ENCODE peak calls at places on chromosome 10, in four cellular contexts. V, O, C and R are unnamed samples.
A peak's percentile ranks its signal among the peaks of the same experiment; 100 is the strongest.

GRCh38 chr10:57699944-57700343 is 567.8 kb downstream of the IPMK start:
- DNase-seq in V (no peak), O (no peak), C (no peak), R (no peak)

GRCh38 chr10:15879663-15880062 is 19.4 kb upstream of the MINDY3 start:
- DNase-seq in V (no peak), O (no peak), C (no peak), R (no peak)

GRCh38 chr10:5446390-5446926 is 34.1 kb downstream of the NET1 start:
- DNase-seq in V (no peak), O (peak; percentile 92), C (peak; percentile 97), R (peak; percentile 95)

GRCh38 chr10:12481956-12482355 is 132.6 kb downstream of the CAMK1D start:
- DNase-seq in V (no peak), O (no peak), C (no peak), R (no peak)

GRCh38 chr10:114306116-114306973 is 67.3 kb downstream of the VWA2 start:
- DNase-seq in V (peak; percentile 95), O (no peak), C (no peak), R (peak; percentile 79)

GRCh38 chr10:72158174-72158573 is 57.6 kb upstream of the ANAPC16 start:
- DNase-seq in V (no peak), O (no peak), C (no peak), R (no peak)

GRCh38 chr10:3139135-3139910 is 33.3 kb downstream of the PITRM1 start:
- DNase-seq in V (no peak), O (no peak), C (no peak), R (no peak)

GRCh38 chr10:86792768-86793167 is 36.3 kb downstream of the BMPR1A start:
- DNase-seq in V (no peak), O (no peak), C (no peak), R (no peak)

GRCh38 chr10:110863361-110863760 is 8.4 kb upstream of the PDCD4 start:
- DNase-seq in V (no peak), O (no peak), C (no peak), R (no peak)

GRCh38 chr10:88831709-88832108 is 19.9 kb downstream of the ANKRD22 start:
- DNase-seq in V (no peak), O (no peak), C (no peak), R (no peak)

GRCh38 chr10:70430489-70431445 is 10.7 kb downstream of the NODAL start:
- DNase-seq in V (no peak), O (peak; percentile 44), C (peak; percentile 87), R (no peak)

GRCh38 chr10:72332423-72333110 is 22.2 kb downstream of the DNAJB12 start:
- DNase-seq in V (no peak), O (no peak), C (no peak), R (no peak)

GRCh38 chr10:132241496-132241895 is 54.7 kb downstream of the DPYSL4 start:
- DNase-seq in V (no peak), O (no peak), C (no peak), R (no peak)

GRCh38 chr10:72315054-72315453 is 39.7 kb downstream of the DNAJB12 start:
- DNase-seq in V (no peak), O (no peak), C (no peak), R (no peak)

GRCh38 chr10:121098231-121098630 is 247.1 kb downstream of the WDR11 start:
- DNase-seq in V (no peak), O (no peak), C (no peak), R (no peak)

GRCh38 chr10:100888957-100889356 is 23.8 kb upstream of the SLF2 start:
- DNase-seq in V (no peak), O (no peak), C (no peak), R (no peak)

GRCh38 chr10:131453772-131454634 is 142.5 kb upstream of the TCERG1L start:
- DNase-seq in V (no peak), O (peak; percentile 66), C (peak; percentile 45), R (no peak)

GRCh38 chr10:22228943-22229755 is 11.3 kb upstream of the EBLN1 start:
- DNase-seq in V (peak; percentile 46), O (peak; percentile 85), C (peak; percentile 88), R (peak; percentile 61)

GRCh38 chr10:91410638-91411367 is 659 bp downstream of the HECTD2 start:
- DNase-seq in V (no peak), O (no peak), C (peak; percentile 34), R (no peak)

GRCh38 chr10:106560925-106561640 is 603.4 kb downstream of the SORCS1 start:
- DNase-seq in V (no peak), O (no peak), C (no peak), R (no peak)

GRCh38 chr10:73465978-73466709 is 29.7 kb downstream of the PPP3CB start:
- DNase-seq in V (no peak), O (no peak), C (no peak), R (no peak)

GRCh38 chr10:130806426-130806825 is 505.1 kb downstream of the TCERG1L start:
- DNase-seq in V (no peak), O (no peak), C (no peak), R (no peak)

GRCh38 chr10:124367936-124368335 is 50.8 kb downstream of the OAT start:
- DNase-seq in V (no peak), O (no peak), C (no peak), R (no peak)

GRCh38 chr10:112735041-112735690 is 214.9 kb upstream of the TCF7L2 start:
- DNase-seq in V (no peak), O (no peak), C (no peak), R (no peak)

GRCh38 chr10:70109064-70109729 is 23.4 kb downstream of the AIFM2 start:
- DNase-seq in V (no peak), O (no peak), C (no peak), R (no peak)

GRCh38 chr10:15333909-15334649 is 37.0 kb downstream of the FAM171A1 start:
- DNase-seq in V (no peak), O (no peak), C (no peak), R (no peak)

GRCh38 chr10:77249901-77250459 is 387.6 kb downstream of the KCNMA1 start:
- DNase-seq in V (no peak), O (no peak), C (no peak), R (no peak)

GRCh38 chr10:121069061-121069850 is 218.1 kb downstream of the WDR11 start:
- DNase-seq in V (peak; percentile 90), O (no peak), C (no peak), R (no peak)

GRCh38 chr10:35765039-35765662 is 123.1 kb upstream of the FZD8 start:
- DNase-seq in V (no peak), O (no peak), C (peak; percentile 20), R (no peak)

GRCh38 chr10:133067152-133068090 is 20.3 kb upstream of the ADGRA1 start:
- DNase-seq in V (no peak), O (no peak), C (no peak), R (no peak)

GRCh38 chr10:68075550-68076004 is 494 bp upstream of the HERC4 start:
- DNase-seq in V (no peak), O (no peak), C (no peak), R (no peak)
- H3K4me3 ChIP-seq in V (peak overlapping the region; percentile 48), O (peak overlapping the region; percentile 96), C (peak overlapping the region; percentile 72), R (peak overlapping the region; percentile 38)

GRCh38 chr10:104348601-104349000 is 5.0 kb upstream of the CFAP58 start:
- DNase-seq in V (no peak), O (no peak), C (no peak), R (no peak)

GRCh38 chr10:104347295-104348045 is 6.2 kb upstream of the CFAP58 start:
- DNase-seq in V (no peak), O (no peak), C (no peak), R (no peak)

GRCh38 chr10:104350146-104350635 is 3.4 kb upstream of the CFAP58 start:
- DNase-seq in V (no peak), O (no peak), C (no peak), R (no peak)

GRCh38 chr10:104351067-104351681 is 2.5 kb upstream of the CFAP58 start:
- DNase-seq in V (no peak), O (no peak), C (no peak), R (no peak)

GRCh38 chr10:104349623-104350142 is 4.0 kb upstream of the CFAP58 start:
- DNase-seq in V (no peak), O (no peak), C (no peak), R (no peak)
- H3K4me3 ChIP-seq in V (peak overlapping the region; percentile 18), O (peak overlapping the region; percentile 44), C (peak overlapping the region; percentile 26), R (peak overlapping the region; percentile 40)

GRCh38 chr10:32976338-32976737 is 18.3 kb upstream of the ITGB1 start:
- DNase-seq in V (no peak), O (no peak), C (no peak), R (no peak)

GRCh38 chr10:32972929-32973328 is 14.9 kb upstream of the ITGB1 start:
- DNase-seq in V (no peak), O (no peak), C (no peak), R (no peak)

GRCh38 chr10:32970910-32971309 is 12.9 kb upstream of the ITGB1 start:
- DNase-seq in V (no peak), O (no peak), C (no peak), R (no peak)

GRCh38 chr10:32971536-32972091 is 13.6 kb upstream of the ITGB1 start:
- DNase-seq in V (no peak), O (no peak), C (no peak), R (no peak)

DNA sequence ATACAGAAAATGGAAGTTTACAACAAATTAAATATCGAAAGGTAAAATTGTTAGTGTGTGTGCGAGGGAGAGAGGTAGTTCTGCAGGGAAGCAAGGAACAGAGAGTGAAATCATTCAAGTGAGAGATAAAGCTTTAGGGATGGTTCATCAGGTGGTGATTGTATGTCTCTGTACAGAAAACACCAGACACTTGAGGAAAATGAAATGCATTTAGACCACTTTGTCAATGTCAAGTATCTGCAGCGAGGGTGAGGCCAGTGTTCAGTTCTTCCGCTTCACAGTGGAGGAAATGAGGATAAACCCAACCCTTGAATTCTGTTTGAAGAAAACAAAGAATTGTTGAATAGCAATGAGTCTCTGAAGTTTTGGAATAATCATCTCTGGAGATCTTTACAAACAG is 14.4 kb upstream of the ITGB1 start:
- DNase-seq in V (no peak), O (no peak), C (no peak), R (no peak)
- H3K4me3 ChIP-seq in V (no peak overlapping the region), O (no peak overlapping the region), C (no peak overlapping the region), R (no peak overlapping the region)

DNA sequence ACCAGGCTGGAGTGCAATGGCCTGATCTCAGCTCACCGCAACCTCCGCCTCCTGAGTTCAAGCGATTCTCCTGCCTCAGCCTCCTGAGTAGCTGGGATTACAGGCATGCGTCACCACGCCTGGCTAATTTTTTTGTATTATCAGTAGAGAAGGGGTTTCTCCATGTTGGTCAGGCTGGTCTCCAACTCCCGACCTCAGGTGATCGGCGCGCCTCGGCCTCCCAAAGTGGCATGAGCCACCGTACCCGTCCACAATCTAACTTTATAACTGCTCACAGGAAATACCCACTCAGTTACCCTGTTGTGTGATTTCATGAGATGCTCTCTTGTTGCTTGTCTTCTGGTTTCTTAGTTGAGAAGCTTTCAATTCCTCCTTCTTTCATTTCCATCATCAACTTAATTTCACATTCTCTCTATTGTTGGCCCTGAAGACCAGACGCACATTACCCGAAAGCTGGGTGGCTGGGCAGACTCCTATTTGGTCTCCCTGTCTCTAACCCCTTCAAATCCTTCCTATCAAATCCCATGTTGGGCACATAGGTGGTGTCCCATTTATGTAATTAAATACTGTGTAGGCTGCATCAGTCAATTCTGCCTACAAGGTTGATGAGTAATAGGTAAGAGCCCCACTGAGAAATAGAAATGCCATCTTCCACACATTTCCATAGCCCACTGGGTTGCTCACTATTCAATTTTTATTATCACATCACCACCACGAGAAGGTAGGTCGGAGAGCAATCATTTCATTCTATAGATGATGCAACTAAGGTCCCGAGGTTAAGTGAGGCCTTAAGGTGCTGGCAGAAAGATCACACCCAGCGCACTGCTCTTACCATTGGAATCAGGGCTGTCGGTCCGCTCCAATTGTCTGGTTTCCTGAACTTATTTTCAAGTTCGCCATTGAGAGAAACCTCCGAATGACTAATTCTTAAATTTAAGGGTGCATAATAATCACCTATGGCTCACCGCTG is 978 bp upstream of the GSTO2 start:
- DNase-seq in V (no peak), O (no peak), C (no peak), R (no peak)
- H3K4me3 ChIP-seq in V (peak overlapping the region; percentile 75), O (peak overlapping the region; percentile 80), C (peak overlapping the region; percentile 95), R (peak overlapping the region; percentile 80)